ENCODE peak calls at places on chromosomes 3 and 15, in ten cellular contexts. One of them, this sample, is unnamed.

GRCh38 chr3:44359146-44359751 is 20.7 kb downstream of the TCAIM start:
- DNase-seq in heart left ventricle: no peak
- DNase-seq in fibroblast of pulmonary artery: no peak
- DNase-seq in left lung: no peak
- DNase-seq in stomach: no peak
- DNase-seq in tibial nerve: no peak
- DNase-seq in tibial artery: no peak
- DNase-seq in Caco-2: peak
- DNase-seq in WTC11: peak
- DNase-seq in cardiac muscle cell: no peak
- DNase-seq in this sample: peak

GRCh38 chr3:58986654-58987053 is 63.2 kb downstream of the CFAP20DC start:
- DNase-seq in WTC11: no peak
- DNase-seq in Caco-2: no peak
- DNase-seq in stomach: no peak
- DNase-seq in fibroblast of pulmonary artery: no peak
- DNase-seq in tibial nerve: no peak
- DNase-seq in cardiac muscle cell: no peak
- DNase-seq in heart left ventricle: no peak
- DNase-seq in tibial artery: no peak
- DNase-seq in left lung: no peak
- DNase-seq in this sample: no peak

GRCh38 chr15:42155546-42156265 is 730 bp downstream of the PLA2G4F start:
- DNase-seq in heart left ventricle: no peak
- DNase-seq in Caco-2: peak
- DNase-seq in WTC11: no peak
- DNase-seq in fibroblast of pulmonary artery: no peak
- DNase-seq in tibial artery: peak
- DNase-seq in cardiac muscle cell: no peak
- DNase-seq in stomach: peak
- DNase-seq in tibial nerve: no peak
- DNase-seq in left lung: no peak
- DNase-seq in this sample: no peak

GRCh38 chr3:12318758-12319621 is 30.1 kb downstream of the PPARG start:
- DNase-seq in Caco-2: no peak
- DNase-seq in cardiac muscle cell: peak
- DNase-seq in left lung: no peak
- DNase-seq in heart left ventricle: no peak
- DNase-seq in stomach: no peak
- DNase-seq in tibial artery: no peak
- DNase-seq in WTC11: no peak
- DNase-seq in fibroblast of pulmonary artery: peak
- DNase-seq in tibial nerve: no peak
- DNase-seq in this sample: no peak

GRCh38 chr15:28002136-28002861 is 96.8 kb downstream of the OCA2 start:
- DNase-seq in left lung: no peak
- DNase-seq in tibial nerve: no peak
- DNase-seq in stomach: no peak
- DNase-seq in Caco-2: no peak
- DNase-seq in cardiac muscle cell: no peak
- DNase-seq in heart left ventricle: no peak
- DNase-seq in fibroblast of pulmonary artery: no peak
- DNase-seq in tibial artery: no peak
- DNase-seq in WTC11: no peak
- DNase-seq in this sample: no peak

GRCh38 chr3:178513539-178514410 is 22.5 kb upstream of the KCNMB2 start:
- DNase-seq in WTC11: no peak
- DNase-seq in left lung: no peak
- DNase-seq in fibroblast of pulmonary artery: peak
- DNase-seq in stomach: no peak
- DNase-seq in heart left ventricle: no peak
- DNase-seq in tibial artery: no peak
- DNase-seq in tibial nerve: no peak
- DNase-seq in Caco-2: no peak
- DNase-seq in cardiac muscle cell: peak
- DNase-seq in this sample: no peak

GRCh38 chr3:5010706-5011554 is 31.7 kb downstream of the BHLHE40 start:
- DNase-seq in left lung: no peak
- DNase-seq in stomach: no peak
- DNase-seq in Caco-2: no peak
- DNase-seq in heart left ventricle: no peak
- DNase-seq in tibial nerve: no peak
- DNase-seq in fibroblast of pulmonary artery: no peak
- DNase-seq in cardiac muscle cell: no peak
- DNase-seq in WTC11: no peak
- DNase-seq in tibial artery: no peak
- DNase-seq in this sample: no peak

GRCh38 chr15:29124581-29125381 is 144.8 kb downstream of the NSMCE3 start:
- DNase-seq in stomach: no peak
- DNase-seq in fibroblast of pulmonary artery: peak
- DNase-seq in Caco-2: no peak
- DNase-seq in tibial nerve: no peak
- DNase-seq in left lung: no peak
- DNase-seq in tibial artery: no peak
- DNase-seq in WTC11: no peak
- DNase-seq in heart left ventricle: peak
- DNase-seq in cardiac muscle cell: peak
- DNase-seq in this sample: no peak

GRCh38 chr15:96122077-96123027 is 208.1 kb upstream of the NR2F2 start:
- DNase-seq in left lung: no peak
- DNase-seq in heart left ventricle: no peak
- DNase-seq in WTC11: no peak
- DNase-seq in stomach: no peak
- DNase-seq in tibial nerve: no peak
- DNase-seq in cardiac muscle cell: no peak
- DNase-seq in Caco-2: peak
- DNase-seq in fibroblast of pulmonary artery: no peak
- DNase-seq in tibial artery: no peak
- DNase-seq in this sample: no peak

GRCh38 chr15:99167201-99167600 is 62.3 kb downstream of the SYNM start:
- DNase-seq in tibial artery: no peak
- DNase-seq in stomach: no peak
- DNase-seq in fibroblast of pulmonary artery: no peak
- DNase-seq in tibial nerve: no peak
- DNase-seq in cardiac muscle cell: no peak
- DNase-seq in Caco-2: no peak
- DNase-seq in left lung: no peak
- DNase-seq in heart left ventricle: no peak
- DNase-seq in WTC11: no peak
- DNase-seq in this sample: no peak

GRCh38 chr3:191430103-191430502 is 30.9 kb upstream of the PYDC2 start:
- DNase-seq in fibroblast of pulmonary artery: no peak
- DNase-seq in tibial nerve: no peak
- DNase-seq in WTC11: no peak
- DNase-seq in heart left ventricle: no peak
- DNase-seq in tibial artery: no peak
- DNase-seq in left lung: no peak
- DNase-seq in stomach: no peak
- DNase-seq in Caco-2: no peak
- DNase-seq in cardiac muscle cell: no peak
- DNase-seq in this sample: no peak

DNA sequence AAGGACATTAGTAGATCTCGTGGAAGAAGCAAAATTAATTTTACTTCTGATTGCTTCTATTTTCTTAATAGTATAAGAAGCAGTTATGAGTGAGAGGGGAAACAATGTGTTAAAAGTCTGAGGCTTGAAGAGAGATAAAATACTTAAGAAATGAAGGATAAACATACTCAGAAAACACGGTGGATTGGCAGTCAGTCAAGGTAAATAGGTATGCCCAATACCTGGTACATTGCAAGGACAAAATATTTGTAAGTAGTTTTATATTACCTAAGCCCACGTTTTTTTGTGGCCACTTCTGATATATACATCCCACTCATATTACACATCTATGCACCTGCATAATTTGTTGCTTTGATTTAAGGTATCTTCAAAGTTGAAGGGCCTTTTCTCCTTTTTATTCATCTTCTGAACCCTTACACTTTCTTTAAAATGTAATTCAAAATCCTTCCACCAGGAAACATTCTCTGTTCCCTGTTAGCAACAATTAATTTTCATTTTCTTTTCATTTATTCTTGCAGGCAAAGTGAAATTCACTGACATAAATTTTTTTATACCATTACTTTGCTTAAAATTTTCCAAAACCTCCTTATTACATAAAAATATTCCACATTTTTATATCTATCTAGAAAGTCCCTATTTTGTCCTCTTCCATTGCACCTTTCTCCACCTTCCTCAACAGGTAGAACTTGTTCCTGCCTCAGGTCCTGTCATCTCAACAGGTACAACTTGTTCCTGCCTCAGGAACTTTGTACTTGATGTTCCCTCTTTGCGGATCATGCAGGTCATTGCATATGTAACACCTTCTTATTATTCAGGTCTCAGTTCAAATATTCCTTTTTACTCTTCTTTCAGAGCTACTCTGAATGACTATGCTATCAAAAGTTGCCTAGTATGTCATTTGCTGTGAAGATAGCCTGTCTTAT is 755.7 kb upstream of the ALCAM start:
- DNase-seq in heart left ventricle: no peak
- DNase-seq in fibroblast of pulmonary artery: no peak
- DNase-seq in Caco-2: no peak
- DNase-seq in WTC11: no peak
- DNase-seq in tibial nerve: no peak
- DNase-seq in tibial artery: no peak
- DNase-seq in cardiac muscle cell: no peak
- DNase-seq in stomach: peak
- DNase-seq in left lung: no peak
- DNase-seq in this sample: no peak
- TF ChIP-seq CTCF in heart left ventricle: no peak
- TF ChIP-seq CTCF in fibroblast of pulmonary artery: peak
- TF ChIP-seq CTCF in Caco-2: no peak
- TF ChIP-seq CTCF in WTC11: no peak
- TF ChIP-seq CTCF in tibial nerve: no peak
- TF ChIP-seq CTCF in tibial artery: no peak
- TF ChIP-seq CTCF in cardiac muscle cell: peak
- TF ChIP-seq CTCF in stomach: peak
- TF ChIP-seq CTCF in left lung: no peak
- TF ChIP-seq CTCF in this sample: peak

DNA sequence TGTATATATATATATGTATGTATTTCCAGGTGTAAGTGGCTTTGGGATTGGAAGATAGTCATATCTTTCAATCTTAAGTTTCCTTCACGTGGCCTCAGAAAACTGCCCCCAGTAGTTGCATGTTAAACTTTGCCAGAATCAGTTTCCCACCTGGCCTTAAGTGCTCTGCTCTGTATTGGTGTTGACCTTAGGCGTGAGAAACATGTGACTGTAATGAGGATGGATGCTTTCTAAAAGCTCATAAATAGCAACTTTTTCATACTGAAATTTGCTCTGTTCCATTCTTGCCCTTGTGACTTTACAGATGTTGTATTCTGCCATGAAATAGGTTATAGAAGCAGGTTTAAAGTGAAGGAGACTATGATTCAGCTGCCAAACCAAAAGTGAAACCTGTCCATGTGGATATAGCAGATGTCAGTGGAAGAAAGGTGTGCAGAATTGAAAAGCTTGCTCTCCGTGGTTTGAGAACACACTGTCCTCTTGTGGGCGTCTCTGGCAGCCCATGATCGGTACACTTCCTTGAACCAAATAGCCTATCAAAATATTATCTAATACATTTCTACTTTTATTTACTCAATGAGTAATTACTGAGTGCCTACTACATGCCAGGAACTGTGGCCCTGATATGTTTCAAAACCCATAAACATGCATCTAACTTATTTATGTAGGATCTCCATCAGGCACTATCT is 15.8 kb downstream of the SCG5 start:
- DNase-seq in Caco-2: no peak
- DNase-seq in left lung: no peak
- DNase-seq in tibial artery: no peak
- DNase-seq in stomach: peak
- DNase-seq in fibroblast of pulmonary artery: no peak
- DNase-seq in tibial nerve: no peak
- DNase-seq in heart left ventricle: no peak
- DNase-seq in cardiac muscle cell: no peak
- DNase-seq in WTC11: no peak
- DNase-seq in this sample: no peak
- TF ChIP-seq CTCF in Caco-2: no peak
- TF ChIP-seq CTCF in left lung: no peak
- TF ChIP-seq CTCF in tibial artery: no peak
- TF ChIP-seq CTCF in stomach: peak
- TF ChIP-seq CTCF in fibroblast of pulmonary artery: no peak
- TF ChIP-seq CTCF in tibial nerve: no peak
- TF ChIP-seq CTCF in heart left ventricle: no peak
- TF ChIP-seq CTCF in cardiac muscle cell: no peak
- TF ChIP-seq CTCF in WTC11: no peak
- TF ChIP-seq CTCF in this sample: no peak

GRCh38 chr15:64975390-64975789 is 14.3 kb downstream of the SPG21 start:
- DNase-seq in stomach: no peak
- DNase-seq in left lung: no peak
- DNase-seq in cardiac muscle cell: no peak
- DNase-seq in fibroblast of pulmonary artery: no peak
- DNase-seq in WTC11: no peak
- DNase-seq in tibial artery: no peak
- DNase-seq in tibial nerve: no peak
- DNase-seq in Caco-2: no peak
- DNase-seq in heart left ventricle: no peak
- DNase-seq in this sample: no peak

GRCh38 chr15:64969401-64969800 is 20.3 kb downstream of the SPG21 start:
- DNase-seq in WTC11: no peak
- DNase-seq in stomach: no peak
- DNase-seq in left lung: no peak
- DNase-seq in Caco-2: no peak
- DNase-seq in fibroblast of pulmonary artery: no peak
- DNase-seq in heart left ventricle: no peak
- DNase-seq in cardiac muscle cell: no peak
- DNase-seq in tibial artery: no peak
- DNase-seq in tibial nerve: no peak
- DNase-seq in this sample: no peak

DNA sequence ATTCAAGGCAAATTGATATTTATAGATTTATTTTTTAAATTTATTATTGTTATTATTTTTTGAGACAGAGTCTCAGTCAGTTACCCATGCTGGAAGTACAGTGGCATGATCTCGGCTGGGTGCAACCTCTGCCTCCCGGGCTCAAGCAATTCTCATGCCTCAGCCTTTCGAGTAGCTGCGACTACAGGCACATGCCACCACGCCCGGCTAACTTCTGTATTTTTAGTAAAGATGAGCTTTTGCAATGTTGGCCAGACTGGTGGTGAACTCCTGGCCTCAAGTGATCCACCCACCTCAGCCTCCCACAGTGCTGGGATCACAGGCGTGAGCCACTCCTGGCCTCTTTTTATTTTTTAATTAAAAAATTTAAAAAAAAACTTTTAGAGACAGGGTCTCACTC is 19.0 kb downstream of the SPG21 start:
- DNase-seq in tibial artery: no peak
- DNase-seq in Caco-2: no peak
- DNase-seq in cardiac muscle cell: no peak
- DNase-seq in tibial nerve: no peak
- DNase-seq in heart left ventricle: no peak
- DNase-seq in WTC11: no peak
- DNase-seq in left lung: peak
- DNase-seq in stomach: no peak
- DNase-seq in fibroblast of pulmonary artery: no peak
- DNase-seq in this sample: no peak
- TF ChIP-seq CTCF in tibial artery: no peak
- TF ChIP-seq CTCF in Caco-2: no peak
- TF ChIP-seq CTCF in cardiac muscle cell: no peak
- TF ChIP-seq CTCF in tibial nerve: no peak
- TF ChIP-seq CTCF in heart left ventricle: no peak
- TF ChIP-seq CTCF in WTC11: no peak
- TF ChIP-seq CTCF in left lung: no peak
- TF ChIP-seq CTCF in stomach: no peak
- TF ChIP-seq CTCF in fibroblast of pulmonary artery: no peak
- TF ChIP-seq CTCF in this sample: no peak

GRCh38 chr15:88913017-88913849 is at the start of gene MFGE8:
- DNase-seq in tibial nerve: peak
- DNase-seq in tibial artery: peak
- DNase-seq in Caco-2: peak
- DNase-seq in heart left ventricle: peak
- DNase-seq in cardiac muscle cell: peak
- DNase-seq in WTC11: peak
- DNase-seq in left lung: peak
- DNase-seq in fibroblast of pulmonary artery: peak
- DNase-seq in stomach: peak
- DNase-seq in this sample: peak
- TF ChIP-seq CTCF in tibial nerve: no peak
- TF ChIP-seq CTCF in tibial artery: no peak
- TF ChIP-seq CTCF in Caco-2: no peak
- TF ChIP-seq CTCF in heart left ventricle: peak
- TF ChIP-seq CTCF in cardiac muscle cell: peak
- TF ChIP-seq CTCF in WTC11: no peak
- TF ChIP-seq CTCF in left lung: no peak
- TF ChIP-seq CTCF in fibroblast of pulmonary artery: no peak
- TF ChIP-seq CTCF in stomach: no peak
- TF ChIP-seq CTCF in this sample: no peak